ENCODE peak calls at places on chromosomes 11 and 22, in four cellular contexts. M, L, P and D are unnamed samples.

GRCh38 chr11:2988996-2989395 is 3.1 kb downstream of the NAP1L4 start:
- DNase-seq in M (no peak), L (no peak), P (peak), D (peak)

GRCh38 chr22:35452351-35452781 is 52.4 kb downstream of the MCM5 start:
- DNase-seq in M (no peak), L (no peak), P (no peak), D (no peak)

GRCh38 chr11:118912742-118913410 is 12.8 kb downstream of the BCL9L start:
- DNase-seq in M (no peak), L (no peak), P (no peak), D (peak)

GRCh38 chr11:47177229-47177845 is 658 bp upstream of the ARFGAP2 start:
- DNase-seq in M (peak), L (peak), P (peak), D (peak)

GRCh38 chr22:37196539-37197450 is 8.7 kb upstream of the C1QTNF6 start:
- DNase-seq in M (no peak), L (peak), P (no peak), D (peak)

GRCh38 chr11:23079382-23079813 is 219.1 kb upstream of the CCDC179 start:
- DNase-seq in M (no peak), L (peak), P (no peak), D (peak)

GRCh38 chr11:61701298-61701993 is 21.3 kb downstream of the DAGLA start:
- DNase-seq in M (peak), L (no peak), P (peak), D (no peak)

GRCh38 chr11:43959321-43959995 is 17.0 kb downstream of the C11orf96 start:
- DNase-seq in M (no peak), L (no peak), P (no peak), D (no peak)

GRCh38 chr22:48803993-48804810 is 1023.5 kb downstream of the BRD1 start:
- DNase-seq in M (no peak), L (no peak), P (no peak), D (no peak)

GRCh38 chr11:75011357-75011756 is 22.6 kb downstream of the NEU3 start:
- DNase-seq in M (no peak), L (no peak), P (no peak), D (no peak)

GRCh38 chr22:37905534-37906363 is at the start of gene MICALL1:
- DNase-seq in M (peak), L (peak), P (peak), D (peak)

GRCh38 chr11:96155627-96156378 is 187.2 kb downstream of the MAML2 start:
- DNase-seq in M (no peak), L (peak), P (no peak), D (peak)

GRCh38 chr11:3865388-3866193 is 10.1 kb downstream of the STIM1 start:
- DNase-seq in M (no peak), L (peak), P (peak), D (peak)

GRCh38 chr11:103380031-103380430 is 270.8 kb downstream of the DYNC2H1 start:
- DNase-seq in M (no peak), L (peak), P (no peak), D (no peak)

GRCh38 chr22:25696763-25697710 is 45.0 kb upstream of the MYO18B start:
- DNase-seq in M (no peak), L (peak), P (no peak), D (no peak)

GRCh38 chr11:104060820-104061219 is 24.4 kb downstream of the DDI1 start:
- DNase-seq in M (no peak), L (no peak), P (no peak), D (no peak)

GRCh38 chr11:68684385-68685356 is at the start of gene GAL:
- DNase-seq in M (no peak), L (no peak), P (no peak), D (peak)

GRCh38 chr11:72083414-72083813 is 2.8 kb downstream of the LRRC51 start:
- DNase-seq in M (no peak), L (no peak), P (no peak), D (no peak)
- H3K4me2 ChIP-seq in M (no peak), L (no peak), P (no peak), D (no peak)

GRCh38 chr22:17664414-17665045 is 26.0 kb downstream of the BCL2L13 start:
- DNase-seq in M (no peak), L (no peak), P (no peak), D (no peak)

GRCh38 chr22:17665884-17666283 is 27.3 kb downstream of the BCL2L13 start:
- DNase-seq in M (no peak), L (no peak), P (no peak), D (peak)

GRCh38 chr22:17665248-17665647 is 26.7 kb downstream of the BCL2L13 start:
- DNase-seq in M (no peak), L (no peak), P (no peak), D (no peak)
- H3K27ac ChIP-seq in M (no peak), L (no peak), P (no peak), D (no peak)

DNA sequence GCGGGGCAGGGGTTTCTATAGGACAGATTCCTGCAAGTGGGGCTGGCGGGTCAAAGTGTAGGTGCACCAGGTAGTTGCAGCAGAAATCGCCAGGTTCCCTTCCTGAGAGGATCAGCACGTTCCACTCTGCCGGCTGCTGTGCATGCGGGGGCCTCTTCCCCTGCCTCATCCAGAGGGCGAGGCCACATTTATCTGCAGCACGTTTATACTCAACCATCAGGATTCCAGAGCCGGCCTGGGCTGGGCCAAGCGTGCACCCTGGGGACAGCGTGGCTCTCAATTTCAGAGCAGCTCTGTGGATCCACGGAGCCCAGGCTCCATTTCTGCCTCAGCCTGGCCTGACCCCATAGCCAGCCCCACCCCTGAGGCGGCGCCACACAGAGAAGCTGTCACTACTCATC is 45.7 kb upstream of the RTL6 start:
- DNase-seq in M (no peak), L (no peak), P (no peak), D (peak)
- H3K4me2 ChIP-seq in M (no peak), L (no peak), P (no peak), D (no peak)

DNA sequence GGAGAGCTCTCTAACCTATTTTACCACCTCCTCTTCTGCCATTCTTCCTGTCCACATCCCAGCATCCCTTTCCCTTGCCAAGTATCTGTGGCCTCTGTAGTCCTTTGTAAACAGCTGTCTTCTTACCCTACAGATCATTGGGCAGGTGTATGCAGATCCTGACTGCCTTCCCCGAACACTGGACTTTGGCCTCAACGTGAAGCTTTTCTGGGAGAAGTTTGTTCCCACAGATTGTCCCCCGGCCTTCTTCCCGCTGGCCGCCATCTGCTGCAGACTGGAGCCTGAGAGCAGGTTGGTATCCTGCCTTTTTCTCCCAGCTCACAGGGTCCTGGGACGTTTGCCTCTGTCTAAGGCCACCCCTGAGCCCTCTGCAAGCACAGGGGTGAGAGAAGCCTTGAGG is 17.3 kb downstream of the PIK3IP1 start:
- DNase-seq in M (no peak), L (no peak), P (no peak), D (no peak)
- H3K27ac ChIP-seq in M (no peak), L (no peak), P (no peak), D (no peak)

DNA sequence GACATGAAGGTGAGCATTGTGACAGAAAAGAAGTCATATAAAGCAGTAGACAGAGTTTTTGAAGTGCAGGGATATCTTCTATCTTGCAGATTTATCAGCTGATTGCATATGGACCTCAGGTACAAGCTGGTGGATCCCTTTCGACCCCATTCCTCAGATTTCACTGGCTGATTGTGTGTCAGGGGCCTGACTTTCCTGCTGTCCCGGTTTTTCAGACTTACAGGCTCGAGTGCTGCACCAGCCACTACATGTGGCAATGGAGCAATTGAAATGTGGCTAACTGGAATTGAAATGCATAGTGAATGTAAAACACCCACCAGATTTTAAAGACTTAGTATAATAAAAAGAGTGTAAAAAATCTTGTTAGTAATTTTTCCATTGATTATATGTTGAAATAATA is 50.3 kb downstream of the CLMP start:
- DNase-seq in M (no peak), L (no peak), P (no peak), D (no peak)
- H3K4me2 ChIP-seq in M (no peak), L (no peak), P (no peak), D (no peak)

DNA sequence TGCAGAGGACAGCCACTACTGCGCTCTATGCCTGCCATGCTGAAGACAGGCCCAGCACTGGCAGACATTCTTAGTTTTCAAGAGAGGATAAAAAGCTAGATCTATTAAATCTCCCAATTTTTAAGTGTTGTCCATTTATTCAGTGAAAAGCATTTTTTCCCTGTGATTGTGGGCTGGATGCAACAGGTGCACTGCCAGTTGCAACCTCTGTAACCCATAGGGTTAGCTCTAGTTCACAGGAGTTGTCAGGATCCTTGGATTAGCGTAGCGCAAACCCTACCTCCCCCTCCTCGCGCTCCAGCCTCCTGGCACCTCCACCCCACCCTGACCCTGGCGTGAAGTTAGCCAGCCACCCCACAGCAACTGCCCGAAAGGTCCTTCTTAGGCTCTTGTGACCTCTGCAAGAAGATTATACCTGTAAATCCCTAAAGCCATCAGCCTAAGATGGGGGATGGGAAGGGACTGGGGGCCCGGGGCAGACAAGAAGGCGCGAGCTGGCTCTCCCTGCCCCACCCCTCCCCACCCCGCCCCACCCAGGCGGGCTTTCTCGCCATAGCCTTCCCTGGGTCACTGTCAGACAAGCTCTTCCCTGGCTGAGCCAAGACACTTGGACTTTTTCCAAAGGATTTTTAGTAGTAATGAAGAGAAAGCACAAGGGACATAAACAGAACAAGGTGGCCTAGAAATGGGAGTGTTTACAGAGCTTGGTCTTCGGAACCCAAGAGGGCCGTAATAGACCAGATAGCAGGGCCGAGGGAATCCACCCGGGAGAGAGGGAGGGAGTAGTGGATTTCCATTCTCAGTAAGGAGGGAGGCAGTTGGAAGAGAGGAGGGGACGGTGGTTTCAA is 31.0 kb downstream of the EIF3F start:
- DNase-seq in M (peak), L (no peak), P (no peak), D (peak)
- H3K27ac ChIP-seq in M (no peak), L (no peak), P (no peak), D (peak)

DNA sequence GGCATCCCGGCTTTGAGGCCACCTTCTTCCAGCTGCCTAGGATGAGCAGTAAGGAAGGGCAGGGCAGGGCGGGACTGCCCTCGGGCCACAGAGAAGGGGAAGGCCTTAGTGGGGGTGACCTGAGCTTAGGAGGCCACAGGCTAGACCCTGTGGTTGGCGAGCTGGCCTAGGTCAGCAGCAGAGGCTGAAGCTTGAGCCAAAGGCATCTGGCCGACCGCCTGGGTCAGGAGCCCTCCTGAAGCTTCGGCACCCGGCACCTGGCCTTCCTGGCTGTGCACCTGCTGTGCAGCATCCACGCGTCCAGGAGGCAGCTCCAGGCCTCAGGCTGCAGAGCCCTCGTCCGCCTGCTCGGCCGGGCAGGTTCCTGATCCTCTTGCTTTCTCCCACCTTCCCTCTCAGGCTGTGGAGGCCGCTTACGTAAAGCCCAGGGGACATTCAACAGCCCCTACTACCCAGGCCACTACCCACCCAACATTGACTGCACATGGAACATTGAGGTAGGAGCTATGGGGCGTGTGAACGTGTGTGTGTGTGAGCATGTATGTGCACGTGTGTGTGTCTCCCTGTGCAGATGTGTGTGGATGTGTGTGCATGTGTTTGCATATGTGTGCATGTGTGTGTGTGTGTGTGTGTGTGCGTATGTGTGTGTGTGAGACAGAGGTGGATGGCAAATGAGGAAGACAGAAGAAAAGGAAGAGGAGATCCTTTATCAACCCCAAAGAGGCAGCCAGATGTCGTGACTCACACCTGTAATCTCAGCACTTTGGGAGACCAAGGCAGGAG is 34.9 kb downstream of the ST14 start:
- DNase-seq in M (no peak), L (no peak), P (no peak), D (no peak)
- H3K4me2 ChIP-seq in M (no peak), L (no peak), P (no peak), D (no peak)